ENCODE peak calls at places on chromosomes 4 and X, in five cellular contexts. One of them, this sample, is unnamed.

GRCh38 chrX:57951666-57952319 is 41.5 kb upstream of the ZXDA start:
- DNase-seq in A549: no peak
- DNase-seq in heart right ventricle: peak
- DNase-seq in cardiac muscle cell: no peak
- DNase-seq in uterus: peak
- DNase-seq in this sample: no peak

GRCh38 chrX:153967536-153968214 is 3.9 kb downstream of the HCFC1 start:
- DNase-seq in cardiac muscle cell: no peak
- DNase-seq in heart right ventricle: no peak
- DNase-seq in uterus: no peak
- DNase-seq in A549: no peak
- DNase-seq in this sample: no peak

GRCh38 chr4:1516881-1517480 is 110.7 kb upstream of the NKX1-1 start:
- DNase-seq in heart right ventricle: no peak
- DNase-seq in uterus: no peak
- DNase-seq in A549: no peak
- DNase-seq in cardiac muscle cell: no peak
- DNase-seq in this sample: no peak

GRCh38 chr4:184628103-184628502 is 21.1 kb downstream of the CASP3 start:
- DNase-seq in cardiac muscle cell: no peak
- DNase-seq in uterus: no peak
- DNase-seq in A549: no peak
- DNase-seq in heart right ventricle: no peak
- DNase-seq in this sample: peak

GRCh38 chrX:48025561-48025960 is 18.8 kb downstream of the SPACA5 start:
- DNase-seq in cardiac muscle cell: peak
- DNase-seq in A549: peak
- DNase-seq in heart right ventricle: peak
- DNase-seq in uterus: peak
- DNase-seq in this sample: peak

GRCh38 chrX:152639426-152639825 is 1.7 kb downstream of the GABRQ start:
- DNase-seq in A549: no peak
- DNase-seq in uterus: no peak
- DNase-seq in cardiac muscle cell: no peak
- DNase-seq in heart right ventricle: no peak
- DNase-seq in this sample: peak

GRCh38 chrX:97399400-97399799 is 515.7 kb downstream of the RPA4 start:
- DNase-seq in heart right ventricle: no peak
- DNase-seq in cardiac muscle cell: peak
- DNase-seq in uterus: no peak
- DNase-seq in A549: peak
- DNase-seq in this sample: no peak

GRCh38 chr4:139823746-139824145 is 158.1 kb downstream of the MGST2 start:
- DNase-seq in heart right ventricle: no peak
- DNase-seq in uterus: no peak
- DNase-seq in cardiac muscle cell: no peak
- DNase-seq in A549: no peak
- DNase-seq in this sample: no peak

GRCh38 chr4:18318682-18319410 is 297.3 kb upstream of the LCORL start:
- DNase-seq in cardiac muscle cell: peak
- DNase-seq in uterus: peak
- DNase-seq in heart right ventricle: peak
- DNase-seq in A549: no peak
- DNase-seq in this sample: no peak

GRCh38 chr4:41835321-41835995 is 86.9 kb upstream of the PHOX2B start:
- DNase-seq in cardiac muscle cell: no peak
- DNase-seq in heart right ventricle: no peak
- DNase-seq in uterus: no peak
- DNase-seq in A549: no peak
- DNase-seq in this sample: no peak

GRCh38 chr4:147590249-147590920 is 26.8 kb upstream of the TMEM184C start:
- DNase-seq in heart right ventricle: peak
- DNase-seq in cardiac muscle cell: peak
- DNase-seq in uterus: peak
- DNase-seq in A549: peak
- DNase-seq in this sample: no peak

GRCh38 chrX:69060631-69061408 is 104.4 kb downstream of the PJA1 start:
- DNase-seq in A549: no peak
- DNase-seq in cardiac muscle cell: peak
- DNase-seq in uterus: peak
- DNase-seq in heart right ventricle: peak
- DNase-seq in this sample: peak

GRCh38 chr4:38672247-38673071 is 8.5 kb downstream of the KLF3 start:
- DNase-seq in uterus: no peak
- DNase-seq in cardiac muscle cell: no peak
- DNase-seq in heart right ventricle: no peak
- DNase-seq in A549: no peak
- DNase-seq in this sample: no peak

GRCh38 chr4:38674206-38675144 is 10.5 kb downstream of the KLF3 start:
- DNase-seq in cardiac muscle cell: no peak
- DNase-seq in A549: no peak
- DNase-seq in uterus: no peak
- DNase-seq in heart right ventricle: no peak
- DNase-seq in this sample: no peak

GRCh38 chr4:38671594-38671943 is 7.6 kb downstream of the KLF3 start:
- DNase-seq in uterus: no peak
- DNase-seq in cardiac muscle cell: no peak
- DNase-seq in heart right ventricle: no peak
- DNase-seq in A549: no peak
- DNase-seq in this sample: no peak

GRCh38 chr4:38675167-38676121 is 11.4 kb downstream of the KLF3 start:
- DNase-seq in uterus: peak
- DNase-seq in heart right ventricle: peak
- DNase-seq in cardiac muscle cell: peak
- DNase-seq in A549: peak
- DNase-seq in this sample: no peak

DNA sequence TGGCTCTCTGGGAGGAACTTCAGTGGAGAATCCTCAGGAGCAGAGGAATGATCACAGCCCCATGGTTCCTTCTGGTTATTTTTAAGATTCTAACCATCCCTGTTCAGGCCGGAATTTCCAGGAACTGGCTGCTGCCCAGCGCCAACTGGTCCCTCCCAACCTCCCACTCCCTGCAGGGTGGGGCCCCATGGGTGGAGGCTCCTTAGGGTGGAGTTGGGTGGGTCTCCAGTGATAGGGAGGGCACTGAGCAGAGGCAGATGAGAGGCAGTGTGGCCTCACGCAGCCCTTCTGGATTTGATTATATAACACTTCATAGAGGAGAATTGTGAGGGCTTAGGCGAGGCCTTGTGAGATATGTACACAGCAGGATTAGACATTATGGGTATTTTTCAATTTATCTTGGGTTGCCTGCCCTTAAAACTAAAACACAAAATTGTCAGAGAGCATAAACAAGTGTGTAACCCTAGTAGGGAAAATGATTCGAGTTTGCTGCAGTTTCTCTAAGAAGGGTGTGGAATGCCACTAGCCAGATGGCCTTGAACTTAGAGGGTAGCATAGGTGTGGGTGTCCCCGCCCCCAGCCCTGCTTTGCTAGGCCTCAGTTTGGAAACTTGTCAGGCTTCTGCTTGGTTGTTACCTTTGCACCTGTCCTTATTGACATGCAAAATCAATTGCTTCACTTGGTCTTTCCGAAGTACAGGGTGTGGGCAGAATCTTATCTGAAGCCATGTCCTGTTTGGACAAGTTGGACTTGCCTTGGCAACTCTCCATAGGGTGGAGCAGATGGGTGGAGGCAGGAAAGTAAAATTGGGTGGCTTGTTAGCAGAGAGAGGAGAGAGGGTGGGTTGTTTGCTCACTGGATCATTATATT is 9.3 kb downstream of the KLF3 start:
- DNase-seq in cardiac muscle cell: no peak
- DNase-seq in A549: peak
- DNase-seq in uterus: peak
- DNase-seq in heart right ventricle: peak
- DNase-seq in this sample: no peak
- TF ChIP-seq CTCF in cardiac muscle cell: no peak
- TF ChIP-seq CTCF in A549: no peak
- TF ChIP-seq CTCF in uterus: no peak
- TF ChIP-seq CTCF in heart right ventricle: no peak
- TF ChIP-seq CTCF in this sample: no peak

DNA sequence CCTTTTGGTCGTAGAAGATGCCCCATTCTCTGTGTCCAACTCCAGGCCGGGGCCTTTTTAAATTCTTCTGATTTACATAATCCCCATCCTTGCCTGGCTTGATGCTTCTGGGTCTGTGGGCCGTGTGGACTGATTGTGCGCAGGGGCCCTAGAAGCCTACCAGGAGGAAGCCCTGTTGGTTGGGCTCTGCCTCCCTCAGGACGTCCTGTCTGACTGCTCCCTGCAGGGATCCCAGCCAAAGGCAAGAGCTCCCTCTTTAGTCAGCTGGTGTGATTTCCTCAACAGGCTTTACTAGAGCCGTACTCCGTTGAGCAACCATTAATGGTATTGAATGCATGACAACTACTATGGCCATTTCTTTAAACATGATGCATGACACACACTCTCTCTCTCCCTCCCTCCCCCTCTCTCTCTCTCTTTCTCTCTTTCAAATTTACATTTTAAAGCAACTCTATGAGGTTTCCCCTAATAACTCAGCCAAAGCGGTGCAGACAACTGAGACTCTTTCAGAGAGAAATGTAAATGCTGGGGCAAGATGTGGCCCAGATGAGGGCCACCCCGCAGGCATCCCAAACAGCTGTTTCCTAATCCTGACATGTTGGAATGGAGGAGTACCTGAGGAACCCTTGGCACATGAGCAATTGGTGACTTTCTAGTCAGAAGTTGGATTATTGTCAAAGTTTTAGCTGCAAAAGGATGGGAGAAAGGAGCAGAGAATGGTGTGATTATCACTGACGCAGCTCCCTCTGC is 117.3 kb downstream of the DRD5 start:
- DNase-seq in heart right ventricle: peak
- DNase-seq in uterus: no peak
- DNase-seq in cardiac muscle cell: peak
- DNase-seq in A549: peak
- DNase-seq in this sample: no peak
- TF ChIP-seq CTCF in heart right ventricle: peak
- TF ChIP-seq CTCF in uterus: no peak
- TF ChIP-seq CTCF in cardiac muscle cell: peak
- TF ChIP-seq CTCF in A549: no peak
- TF ChIP-seq CTCF in this sample: no peak

DNA sequence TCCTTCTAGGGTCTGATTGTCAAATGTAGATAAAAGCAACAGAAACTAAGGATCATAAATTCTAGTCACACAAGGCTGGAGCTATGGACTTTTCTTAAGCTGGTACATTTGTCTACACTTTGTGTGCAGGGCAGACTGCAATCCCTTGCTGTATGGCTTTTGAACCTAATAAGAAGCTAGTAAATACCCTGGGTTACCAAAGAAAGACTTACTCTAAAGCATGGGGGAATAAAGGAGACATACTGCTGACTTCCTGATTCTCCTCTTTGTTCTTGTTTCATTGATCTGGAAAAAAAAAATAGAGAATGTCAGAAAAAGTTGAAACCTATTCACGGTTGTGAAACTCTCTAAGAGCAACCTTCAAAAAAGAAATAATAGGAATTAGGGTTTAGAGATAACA is 216.6 kb upstream of the TLL1 start:
- DNase-seq in cardiac muscle cell: no peak
- DNase-seq in heart right ventricle: no peak
- DNase-seq in A549: no peak
- DNase-seq in uterus: no peak
- DNase-seq in this sample: no peak
- TF ChIP-seq CTCF in cardiac muscle cell: no peak
- TF ChIP-seq CTCF in heart right ventricle: no peak
- TF ChIP-seq CTCF in A549: no peak
- TF ChIP-seq CTCF in uterus: no peak
- TF ChIP-seq CTCF in this sample: no peak

GRCh38 chr4:154781983-154782293 is 866 bp downstream of the RBM46 start:
- DNase-seq in heart right ventricle: no peak
- DNase-seq in A549: no peak
- DNase-seq in cardiac muscle cell: no peak
- DNase-seq in uterus: no peak
- DNase-seq in this sample: no peak

GRCh38 chr4:154781126-154781982 is at the start of gene RBM46:
- DNase-seq in cardiac muscle cell: peak
- DNase-seq in A549: no peak
- DNase-seq in heart right ventricle: no peak
- DNase-seq in uterus: no peak
- DNase-seq in this sample: no peak

DNA sequence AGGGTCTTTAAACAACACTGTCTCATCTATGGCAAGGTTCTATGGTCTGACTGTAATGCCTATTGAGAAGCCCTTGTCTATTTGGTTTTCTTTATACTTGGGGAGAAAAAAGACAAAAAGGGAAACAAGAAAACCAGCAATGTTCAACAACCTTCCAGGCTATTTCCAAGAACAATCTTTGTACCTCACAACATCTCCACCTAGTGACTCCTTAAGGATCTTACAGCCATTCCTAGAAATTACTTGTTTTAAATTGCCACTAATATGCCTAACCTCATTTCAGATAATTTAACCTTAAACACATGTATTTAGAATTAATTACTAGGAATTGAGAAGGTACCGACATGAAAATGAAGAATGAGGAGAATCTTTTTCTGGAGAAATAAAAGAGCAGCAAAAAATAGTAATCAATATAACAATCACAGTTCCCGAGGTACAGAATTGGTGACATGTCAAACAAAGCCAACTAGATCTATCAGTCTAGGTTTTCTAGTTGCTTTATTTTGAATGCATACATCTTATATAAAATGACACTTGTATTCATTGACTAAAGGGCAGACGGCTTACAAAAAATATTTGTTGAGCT is 1.6 kb upstream of the RBM46 start:
- DNase-seq in heart right ventricle: no peak
- DNase-seq in cardiac muscle cell: peak
- DNase-seq in A549: peak
- DNase-seq in uterus: no peak
- DNase-seq in this sample: no peak
- TF ChIP-seq CTCF in heart right ventricle: peak
- TF ChIP-seq CTCF in cardiac muscle cell: peak
- TF ChIP-seq CTCF in A549: peak
- TF ChIP-seq CTCF in uterus: no peak
- TF ChIP-seq CTCF in this sample: no peak

GRCh38 chr4:155060419-155060818 is 148.0 kb upstream of the NPY2R start:
- DNase-seq in cardiac muscle cell: peak
- DNase-seq in heart right ventricle: no peak
- DNase-seq in uterus: no peak
- DNase-seq in A549: no peak
- DNase-seq in this sample: no peak
- TF ChIP-seq CTCF in cardiac muscle cell: no peak
- TF ChIP-seq CTCF in heart right ventricle: no peak
- TF ChIP-seq CTCF in uterus: no peak
- TF ChIP-seq CTCF in A549: no peak
- TF ChIP-seq CTCF in this sample: no peak

DNA sequence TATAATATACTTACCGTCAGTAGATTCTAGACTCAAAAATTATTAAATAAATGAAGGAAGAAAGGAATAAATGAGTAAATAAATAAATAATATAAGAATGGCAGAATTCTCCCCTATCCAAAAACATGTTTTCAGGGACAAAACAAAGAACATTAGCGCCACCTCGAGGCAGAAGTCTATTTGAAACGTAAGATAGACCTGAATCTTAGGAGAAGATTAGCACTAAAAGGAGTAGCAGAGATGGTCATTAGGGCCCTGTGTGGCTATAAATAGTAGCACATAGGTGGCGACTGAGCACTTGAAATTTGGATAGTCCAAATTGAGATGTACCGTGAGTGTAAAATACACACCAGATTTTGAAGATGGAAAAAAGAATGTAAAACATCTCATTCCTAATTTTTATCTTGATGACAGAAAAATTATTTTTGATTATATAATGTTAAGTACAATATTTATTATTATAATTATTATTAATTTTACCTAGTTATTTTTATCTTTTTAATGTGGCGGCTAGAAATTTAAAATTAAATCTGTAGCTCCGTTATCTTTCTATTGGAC is 24.3 kb upstream of the SRD5A3 start:
- DNase-seq in A549: peak
- DNase-seq in heart right ventricle: peak
- DNase-seq in uterus: peak
- DNase-seq in cardiac muscle cell: peak
- DNase-seq in this sample: no peak
- TF ChIP-seq CTCF in A549: peak
- TF ChIP-seq CTCF in heart right ventricle: peak
- TF ChIP-seq CTCF in uterus: peak
- TF ChIP-seq CTCF in cardiac muscle cell: peak
- TF ChIP-seq CTCF in this sample: peak